ENCODE peak calls at places on chromosomes 4 and X, in ten cellular contexts. One of them, this sample, is unnamed.

GRCh38 chrX:153726286-153727107 is 1.8 kb downstream of the ABCD1 start:
- DNase-seq in CD14-positive monocyte: peak
- DNase-seq in GM20000: peak
- DNase-seq in right lobe of liver: peak
- DNase-seq in OCI-LY7: peak
- DNase-seq in GM10248: peak
- DNase-seq in MCF 10A: peak
- DNase-seq in A549: no peak
- DNase-seq in ovary: peak
- DNase-seq in IMR-90: peak
- DNase-seq in this sample: peak

GRCh38 chr4:142960134-142960533 is 114.0 kb upstream of the INPP4B start:
- DNase-seq in right lobe of liver: no peak
- DNase-seq in ovary: no peak
- DNase-seq in OCI-LY7: no peak
- DNase-seq in CD14-positive monocyte: no peak
- DNase-seq in GM20000: no peak
- DNase-seq in MCF 10A: peak
- DNase-seq in IMR-90: no peak
- DNase-seq in GM10248: no peak
- DNase-seq in A549: no peak
- DNase-seq in this sample: no peak

GRCh38 chr4:16123356-16124084 is 39.7 kb upstream of the PROM1 start:
- DNase-seq in OCI-LY7: no peak
- DNase-seq in A549: no peak
- DNase-seq in right lobe of liver: no peak
- DNase-seq in CD14-positive monocyte: no peak
- DNase-seq in GM20000: no peak
- DNase-seq in IMR-90: no peak
- DNase-seq in MCF 10A: no peak
- DNase-seq in ovary: no peak
- DNase-seq in GM10248: no peak
- DNase-seq in this sample: no peak

GRCh38 chrX:154020500-154021115 is 906 bp upstream of the IRAK1 start:
- DNase-seq in IMR-90: no peak
- DNase-seq in MCF 10A: no peak
- DNase-seq in ovary: no peak
- DNase-seq in A549: peak
- DNase-seq in OCI-LY7: peak
- DNase-seq in GM10248: no peak
- DNase-seq in right lobe of liver: no peak
- DNase-seq in CD14-positive monocyte: no peak
- DNase-seq in GM20000: no peak
- DNase-seq in this sample: no peak

GRCh38 chrX:87338510-87338909 is 179.1 kb upstream of the KLHL4 start:
- DNase-seq in A549: peak
- DNase-seq in OCI-LY7: peak
- DNase-seq in ovary: no peak
- DNase-seq in right lobe of liver: no peak
- DNase-seq in GM20000: no peak
- DNase-seq in CD14-positive monocyte: no peak
- DNase-seq in GM10248: no peak
- DNase-seq in IMR-90: peak
- DNase-seq in MCF 10A: peak
- DNase-seq in this sample: no peak

GRCh38 chr4:120299631-120300030 is 233.0 kb upstream of the MAD2L1 start:
- DNase-seq in right lobe of liver: no peak
- DNase-seq in A549: no peak
- DNase-seq in ovary: no peak
- DNase-seq in CD14-positive monocyte: no peak
- DNase-seq in IMR-90: no peak
- DNase-seq in GM10248: no peak
- DNase-seq in GM20000: no peak
- DNase-seq in MCF 10A: no peak
- DNase-seq in OCI-LY7: no peak
- DNase-seq in this sample: no peak

GRCh38 chr4:54067163-54067562 is 2.8 kb upstream of the CHIC2 start:
- DNase-seq in GM10248: no peak
- DNase-seq in CD14-positive monocyte: no peak
- DNase-seq in A549: peak
- DNase-seq in GM20000: no peak
- DNase-seq in right lobe of liver: no peak
- DNase-seq in ovary: no peak
- DNase-seq in IMR-90: peak
- DNase-seq in MCF 10A: peak
- DNase-seq in OCI-LY7: no peak
- DNase-seq in this sample: no peak

GRCh38 chr4:970854-971520 is 2.4 kb downstream of the DGKQ start:
- DNase-seq in IMR-90: no peak
- DNase-seq in right lobe of liver: no peak
- DNase-seq in GM10248: no peak
- DNase-seq in MCF 10A: no peak
- DNase-seq in ovary: no peak
- DNase-seq in OCI-LY7: no peak
- DNase-seq in A549: no peak
- DNase-seq in CD14-positive monocyte: no peak
- DNase-seq in GM20000: no peak
- DNase-seq in this sample: no peak

GRCh38 chr4:152342293-152342692 is 193.6 kb downstream of the FBXW7 start:
- DNase-seq in right lobe of liver: no peak
- DNase-seq in IMR-90: peak
- DNase-seq in GM20000: no peak
- DNase-seq in A549: no peak
- DNase-seq in CD14-positive monocyte: no peak
- DNase-seq in MCF 10A: peak
- DNase-seq in ovary: no peak
- DNase-seq in OCI-LY7: no peak
- DNase-seq in GM10248: no peak
- DNase-seq in this sample: no peak

GRCh38 chrX:140766024-140766611 is 56.6 kb downstream of the LINC00632 start:
- DNase-seq in MCF 10A: peak
- DNase-seq in GM20000: peak
- DNase-seq in IMR-90: peak
- DNase-seq in ovary: peak
- DNase-seq in CD14-positive monocyte: no peak
- DNase-seq in A549: peak
- DNase-seq in GM10248: peak
- DNase-seq in OCI-LY7: peak
- DNase-seq in right lobe of liver: no peak
- DNase-seq in this sample: peak

GRCh38 chr4:167020410-167020809 is 213.9 kb downstream of the SPOCK3 start:
- DNase-seq in OCI-LY7: peak
- DNase-seq in GM10248: no peak
- DNase-seq in MCF 10A: peak
- DNase-seq in CD14-positive monocyte: no peak
- DNase-seq in IMR-90: no peak
- DNase-seq in GM20000: no peak
- DNase-seq in right lobe of liver: no peak
- DNase-seq in A549: peak
- DNase-seq in ovary: no peak
- DNase-seq in this sample: peak

GRCh38 chr4:82739292-82740190 is 59.1 kb downstream of the SCD5 start:
- DNase-seq in GM10248: peak
- DNase-seq in ovary: peak
- DNase-seq in CD14-positive monocyte: peak
- DNase-seq in MCF 10A: peak
- DNase-seq in right lobe of liver: peak
- DNase-seq in OCI-LY7: peak
- DNase-seq in GM20000: peak
- DNase-seq in IMR-90: peak
- DNase-seq in A549: peak
- DNase-seq in this sample: peak

GRCh38 chr4:182818926-182819730 is 98.1 kb downstream of the DCTD start:
- DNase-seq in GM20000: no peak
- DNase-seq in MCF 10A: no peak
- DNase-seq in GM10248: no peak
- DNase-seq in OCI-LY7: no peak
- DNase-seq in CD14-positive monocyte: no peak
- DNase-seq in IMR-90: no peak
- DNase-seq in ovary: no peak
- DNase-seq in right lobe of liver: no peak
- DNase-seq in A549: no peak
- DNase-seq in this sample: no peak

GRCh38 chr4:45566896-45567603 is 556.8 kb downstream of the GABRG1 start:
- DNase-seq in GM10248: no peak
- DNase-seq in A549: no peak
- DNase-seq in GM20000: no peak
- DNase-seq in MCF 10A: no peak
- DNase-seq in IMR-90: no peak
- DNase-seq in right lobe of liver: no peak
- DNase-seq in CD14-positive monocyte: no peak
- DNase-seq in OCI-LY7: no peak
- DNase-seq in ovary: no peak
- DNase-seq in this sample: no peak

GRCh38 chrX:136754641-136755040 is 26.1 kb downstream of the ARHGEF6 start:
- DNase-seq in IMR-90: no peak
- DNase-seq in right lobe of liver: no peak
- DNase-seq in MCF 10A: no peak
- DNase-seq in ovary: peak
- DNase-seq in OCI-LY7: no peak
- DNase-seq in GM10248: no peak
- DNase-seq in GM20000: no peak
- DNase-seq in CD14-positive monocyte: no peak
- DNase-seq in A549: no peak
- DNase-seq in this sample: no peak

GRCh38 chr4:40744218-40744617 is 5.5 kb upstream of the NSUN7 start:
- DNase-seq in MCF 10A: no peak
- DNase-seq in CD14-positive monocyte: no peak
- DNase-seq in OCI-LY7: no peak
- DNase-seq in right lobe of liver: no peak
- DNase-seq in A549: no peak
- DNase-seq in ovary: no peak
- DNase-seq in GM20000: no peak
- DNase-seq in GM10248: no peak
- DNase-seq in IMR-90: no peak
- DNase-seq in this sample: no peak

GRCh38 chrX:129678881-129679195 is 24.1 kb upstream of the APLN start:
- DNase-seq in OCI-LY7: no peak
- DNase-seq in IMR-90: no peak
- DNase-seq in A549: no peak
- DNase-seq in GM20000: no peak
- DNase-seq in CD14-positive monocyte: no peak
- DNase-seq in ovary: no peak
- DNase-seq in GM10248: no peak
- DNase-seq in right lobe of liver: no peak
- DNase-seq in MCF 10A: no peak
- DNase-seq in this sample: no peak

GRCh38 chr4:149884529-149885206 is 69.0 kb upstream of the IQCM start:
- DNase-seq in GM20000: no peak
- DNase-seq in A549: no peak
- DNase-seq in MCF 10A: no peak
- DNase-seq in GM10248: no peak
- DNase-seq in IMR-90: no peak
- DNase-seq in OCI-LY7: no peak
- DNase-seq in CD14-positive monocyte: no peak
- DNase-seq in ovary: no peak
- DNase-seq in right lobe of liver: no peak
- DNase-seq in this sample: no peak

GRCh38 chr4:125750827-125751466 is 436.2 kb downstream of the FAT4 start:
- DNase-seq in GM10248: no peak
- DNase-seq in A549: peak
- DNase-seq in right lobe of liver: no peak
- DNase-seq in GM20000: no peak
- DNase-seq in OCI-LY7: no peak
- DNase-seq in CD14-positive monocyte: no peak
- DNase-seq in MCF 10A: peak
- DNase-seq in ovary: no peak
- DNase-seq in IMR-90: peak
- DNase-seq in this sample: no peak
- TF ChIP-seq CTCF in GM10248: no peak
- TF ChIP-seq CTCF in A549: peak
- TF ChIP-seq CTCF in right lobe of liver: peak
- TF ChIP-seq CTCF in GM20000: no peak
- TF ChIP-seq CTCF in OCI-LY7: no peak
- TF ChIP-seq CTCF in CD14-positive monocyte: no peak
- TF ChIP-seq CTCF in MCF 10A: no peak
- TF ChIP-seq CTCF in ovary: no peak
- TF ChIP-seq CTCF in IMR-90: peak
- TF ChIP-seq CTCF in this sample: no peak

DNA sequence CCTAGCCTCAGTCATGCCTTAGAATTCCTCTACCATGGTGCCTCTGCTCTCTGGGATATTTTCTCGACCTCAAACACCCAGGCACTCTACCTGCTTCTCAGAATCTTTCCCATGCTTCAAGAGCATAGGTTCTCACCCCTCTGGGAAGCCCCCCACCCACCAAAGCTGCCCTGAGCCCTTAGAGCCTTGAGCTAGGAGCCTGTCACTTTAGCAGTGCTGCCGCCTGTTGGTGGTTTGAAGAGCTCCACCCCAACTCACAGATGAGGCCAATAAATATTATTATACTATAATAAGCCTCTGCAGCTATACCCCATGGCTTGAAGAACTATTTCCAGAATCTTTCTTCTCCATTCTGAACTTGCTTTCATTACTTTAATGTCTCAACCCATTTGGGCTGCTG is 109.7 kb downstream of the RTL5 start:
- DNase-seq in CD14-positive monocyte: no peak
- DNase-seq in MCF 10A: peak
- DNase-seq in IMR-90: no peak
- DNase-seq in GM10248: peak
- DNase-seq in OCI-LY7: peak
- DNase-seq in right lobe of liver: no peak
- DNase-seq in A549: peak
- DNase-seq in ovary: no peak
- DNase-seq in GM20000: peak
- DNase-seq in this sample: no peak
- TF ChIP-seq CTCF in CD14-positive monocyte: peak
- TF ChIP-seq CTCF in MCF 10A: peak
- TF ChIP-seq CTCF in IMR-90: peak
- TF ChIP-seq CTCF in GM10248: peak
- TF ChIP-seq CTCF in OCI-LY7: peak
- TF ChIP-seq CTCF in right lobe of liver: peak
- TF ChIP-seq CTCF in A549: peak
- TF ChIP-seq CTCF in ovary: no peak
- TF ChIP-seq CTCF in GM20000: peak
- TF ChIP-seq CTCF in this sample: peak

GRCh38 chr4:105837037-105837436 is 58.2 kb upstream of the NPNT start:
- DNase-seq in ovary: no peak
- DNase-seq in GM20000: no peak
- DNase-seq in GM10248: no peak
- DNase-seq in IMR-90: no peak
- DNase-seq in A549: no peak
- DNase-seq in OCI-LY7: no peak
- DNase-seq in MCF 10A: no peak
- DNase-seq in CD14-positive monocyte: no peak
- DNase-seq in right lobe of liver: no peak
- DNase-seq in this sample: no peak
- TF ChIP-seq CTCF in ovary: no peak
- TF ChIP-seq CTCF in GM20000: no peak
- TF ChIP-seq CTCF in GM10248: no peak
- TF ChIP-seq CTCF in IMR-90: no peak
- TF ChIP-seq CTCF in A549: no peak
- TF ChIP-seq CTCF in OCI-LY7: no peak
- TF ChIP-seq CTCF in MCF 10A: no peak
- TF ChIP-seq CTCF in CD14-positive monocyte: no peak
- TF ChIP-seq CTCF in right lobe of liver: no peak
- TF ChIP-seq CTCF in this sample: no peak

DNA sequence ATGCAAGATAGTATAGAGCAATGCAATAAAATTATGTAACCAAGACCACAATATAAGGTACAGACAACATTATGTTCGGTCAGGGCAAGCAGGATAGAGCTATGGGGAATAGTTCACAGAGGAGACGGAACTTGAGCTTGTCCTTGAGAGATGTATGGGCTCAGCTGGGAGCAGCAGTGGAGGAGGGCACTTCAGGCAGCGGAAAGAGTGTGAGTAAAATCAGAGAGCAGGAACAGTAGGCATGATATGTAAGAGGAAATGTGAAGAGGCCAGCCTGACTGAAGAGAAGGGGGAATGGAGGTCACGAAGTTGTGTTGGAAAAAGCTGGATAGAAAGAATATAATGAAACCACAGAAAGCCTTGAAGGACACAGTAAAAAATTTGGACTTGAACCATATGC is 217.2 kb upstream of the NOCT start:
- DNase-seq in ovary: no peak
- DNase-seq in MCF 10A: no peak
- DNase-seq in A549: no peak
- DNase-seq in GM20000: no peak
- DNase-seq in right lobe of liver: no peak
- DNase-seq in GM10248: no peak
- DNase-seq in OCI-LY7: no peak
- DNase-seq in IMR-90: no peak
- DNase-seq in CD14-positive monocyte: no peak
- DNase-seq in this sample: no peak
- TF ChIP-seq CTCF in ovary: no peak
- TF ChIP-seq CTCF in MCF 10A: no peak
- TF ChIP-seq CTCF in A549: no peak
- TF ChIP-seq CTCF in GM20000: no peak
- TF ChIP-seq CTCF in right lobe of liver: no peak
- TF ChIP-seq CTCF in GM10248: no peak
- TF ChIP-seq CTCF in OCI-LY7: no peak
- TF ChIP-seq CTCF in IMR-90: no peak
- TF ChIP-seq CTCF in CD14-positive monocyte: no peak
- TF ChIP-seq CTCF in this sample: no peak